ENCODE peak calls at places on chromosome 11, in eight cellular contexts. One of them, this sample, is unnamed.

GRCh38 chr11:17558916-17559315 is 11.9 kb downstream of the OTOG start:
- ATAC-seq in upper lobe of left lung: no peak
- ATAC-seq in body of pancreas: no peak
- ATAC-seq in left ventricle myocardium superior: no peak
- ATAC-seq in Panc1: no peak
- ATAC-seq in lower lobe of right lung: no peak
- ATAC-seq in Right ventricle myocardium superior: no peak
- ATAC-seq in right lobe of liver: no peak
- ATAC-seq in this sample: no peak

GRCh38 chr11:2426221-2426620 is 18.1 kb downstream of the TRPM5 start:
- ATAC-seq in left ventricle myocardium superior: no peak
- ATAC-seq in body of pancreas: no peak
- ATAC-seq in upper lobe of left lung: no peak
- ATAC-seq in right lobe of liver: no peak
- ATAC-seq in Panc1: no peak
- ATAC-seq in Right ventricle myocardium superior: no peak
- ATAC-seq in lower lobe of right lung: no peak
- ATAC-seq in this sample: no peak

GRCh38 chr11:45723421-45723820 is 58.0 kb upstream of the CHST1 start:
- ATAC-seq in Right ventricle myocardium superior: no peak
- ATAC-seq in Panc1: no peak
- ATAC-seq in right lobe of liver: no peak
- ATAC-seq in lower lobe of right lung: no peak
- ATAC-seq in left ventricle myocardium superior: no peak
- ATAC-seq in upper lobe of left lung: no peak
- ATAC-seq in body of pancreas: no peak
- ATAC-seq in this sample: no peak

GRCh38 chr11:105220175-105220574 is 80.6 kb upstream of the CARD18 start:
- ATAC-seq in lower lobe of right lung: peak; percentile 55
- ATAC-seq in right lobe of liver: peak; percentile 55
- ATAC-seq in body of pancreas: no peak
- ATAC-seq in left ventricle myocardium superior: peak; percentile 40
- ATAC-seq in Right ventricle myocardium superior: peak; percentile 48
- ATAC-seq in Panc1: no peak
- ATAC-seq in upper lobe of left lung: peak; percentile 71
- ATAC-seq in this sample: no peak

GRCh38 chr11:68164437-68164836 is 43.2 kb upstream of the CHKA start:
- ATAC-seq in body of pancreas: no peak
- ATAC-seq in right lobe of liver: no peak
- ATAC-seq in Panc1: peak; percentile 49
- ATAC-seq in left ventricle myocardium superior: no peak
- ATAC-seq in Right ventricle myocardium superior: no peak
- ATAC-seq in lower lobe of right lung: no peak
- ATAC-seq in upper lobe of left lung: no peak
- ATAC-seq in this sample: peak; percentile 53

GRCh38 chr11:65852508-65853248 is 5.3 kb downstream of the CFL1 start:
- ATAC-seq in upper lobe of left lung: no peak
- ATAC-seq in lower lobe of right lung: no peak
- ATAC-seq in body of pancreas: no peak
- ATAC-seq in Panc1: peak; percentile 13
- ATAC-seq in Right ventricle myocardium superior: no peak
- ATAC-seq in left ventricle myocardium superior: no peak
- ATAC-seq in right lobe of liver: no peak
- ATAC-seq in this sample: peak; percentile 0

GRCh38 chr11:102144357-102145342 is 34.4 kb downstream of the YAP1 start:
- ATAC-seq in body of pancreas: no peak
- ATAC-seq in upper lobe of left lung: no peak
- ATAC-seq in left ventricle myocardium superior: peak; percentile 75
- ATAC-seq in lower lobe of right lung: peak; percentile 77
- ATAC-seq in right lobe of liver: peak; percentile 86
- ATAC-seq in Right ventricle myocardium superior: peak; percentile 77
- ATAC-seq in Panc1: no peak
- ATAC-seq in this sample: peak; percentile 46

GRCh38 chr11:83691387-83692088 is 405.4 kb upstream of the CCDC90B start:
- ATAC-seq in left ventricle myocardium superior: peak; percentile 98
- ATAC-seq in Panc1: no peak
- ATAC-seq in lower lobe of right lung: peak; percentile 49
- ATAC-seq in right lobe of liver: peak; percentile 93
- ATAC-seq in body of pancreas: peak; percentile 94
- ATAC-seq in Right ventricle myocardium superior: peak; percentile 97
- ATAC-seq in upper lobe of left lung: peak; percentile 63
- ATAC-seq in this sample: no peak

GRCh38 chr11:62689421-62690183 is at the start of gene LRRN4CL:
- ATAC-seq in left ventricle myocardium superior: peak; percentile 89
- ATAC-seq in Right ventricle myocardium superior: peak; percentile 88
- ATAC-seq in right lobe of liver: no peak
- ATAC-seq in lower lobe of right lung: peak; percentile 46
- ATAC-seq in body of pancreas: peak; percentile 54
- ATAC-seq in upper lobe of left lung: peak; percentile 94
- ATAC-seq in Panc1: no peak
- ATAC-seq in this sample: peak; percentile 14

GRCh38 chr11:69148806-69149205 is 6.9 kb upstream of the SMIM38 start:
- ATAC-seq in upper lobe of left lung: no peak
- ATAC-seq in body of pancreas: no peak
- ATAC-seq in Right ventricle myocardium superior: no peak
- ATAC-seq in right lobe of liver: no peak
- ATAC-seq in left ventricle myocardium superior: no peak
- ATAC-seq in Panc1: no peak
- ATAC-seq in lower lobe of right lung: no peak
- ATAC-seq in this sample: no peak

GRCh38 chr11:11432621-11433319 is 79.7 kb upstream of the CSNK2A3 start:
- ATAC-seq in Panc1: no peak
- ATAC-seq in lower lobe of right lung: no peak
- ATAC-seq in left ventricle myocardium superior: no peak
- ATAC-seq in Right ventricle myocardium superior: no peak
- ATAC-seq in upper lobe of left lung: no peak
- ATAC-seq in body of pancreas: no peak
- ATAC-seq in right lobe of liver: no peak
- ATAC-seq in this sample: no peak

GRCh38 chr11:57484141-57484710 is 23.9 kb downstream of the RTN4RL2 start:
- ATAC-seq in upper lobe of left lung: no peak
- ATAC-seq in Panc1: no peak
- ATAC-seq in Right ventricle myocardium superior: no peak
- ATAC-seq in left ventricle myocardium superior: no peak
- ATAC-seq in right lobe of liver: no peak
- ATAC-seq in lower lobe of right lung: no peak
- ATAC-seq in body of pancreas: no peak
- ATAC-seq in this sample: no peak

GRCh38 chr11:66970808-66971442 is 4.2 kb upstream of the C11orf86 start:
- ATAC-seq in Right ventricle myocardium superior: peak; percentile 69
- ATAC-seq in Panc1: peak; percentile 81
- ATAC-seq in lower lobe of right lung: peak; percentile 92
- ATAC-seq in upper lobe of left lung: peak; percentile 96
- ATAC-seq in right lobe of liver: peak; percentile 93
- ATAC-seq in body of pancreas: peak; percentile 68
- ATAC-seq in left ventricle myocardium superior: peak; percentile 79
- ATAC-seq in this sample: peak; percentile 92

GRCh38 chr11:57203359-57203758 is 21.6 kb downstream of the LRRC55 start:
- ATAC-seq in Right ventricle myocardium superior: peak; percentile 83
- ATAC-seq in right lobe of liver: peak; percentile 73
- ATAC-seq in left ventricle myocardium superior: peak; percentile 87
- ATAC-seq in lower lobe of right lung: peak; percentile 71
- ATAC-seq in body of pancreas: peak; percentile 69
- ATAC-seq in upper lobe of left lung: peak; percentile 65
- ATAC-seq in Panc1: no peak
- ATAC-seq in this sample: no peak

GRCh38 chr11:104784684-104785460 is 113.4 kb downstream of the CASP12 start:
- ATAC-seq in right lobe of liver: no peak
- ATAC-seq in Panc1: no peak
- ATAC-seq in upper lobe of left lung: no peak
- ATAC-seq in Right ventricle myocardium superior: no peak
- ATAC-seq in lower lobe of right lung: no peak
- ATAC-seq in left ventricle myocardium superior: no peak
- ATAC-seq in body of pancreas: no peak
- ATAC-seq in this sample: no peak

GRCh38 chr11:78659326-78660319 is 85.0 kb upstream of the NARS2 start:
- ATAC-seq in left ventricle myocardium superior: no peak
- ATAC-seq in lower lobe of right lung: no peak
- ATAC-seq in upper lobe of left lung: no peak
- ATAC-seq in body of pancreas: peak; percentile 76
- ATAC-seq in Right ventricle myocardium superior: no peak
- ATAC-seq in Panc1: no peak
- ATAC-seq in right lobe of liver: peak; percentile 96
- ATAC-seq in this sample: no peak

GRCh38 chr11:46574656-46575055 is 19.2 kb downstream of the AMBRA1 start:
- ATAC-seq in right lobe of liver: no peak
- ATAC-seq in left ventricle myocardium superior: no peak
- ATAC-seq in Right ventricle myocardium superior: no peak
- ATAC-seq in body of pancreas: no peak
- ATAC-seq in Panc1: no peak
- ATAC-seq in lower lobe of right lung: no peak
- ATAC-seq in upper lobe of left lung: no peak
- ATAC-seq in this sample: no peak

GRCh38 chr11:127862406-127862805 is 725.0 kb downstream of the ETS1 start:
- ATAC-seq in right lobe of liver: no peak
- ATAC-seq in lower lobe of right lung: no peak
- ATAC-seq in Right ventricle myocardium superior: no peak
- ATAC-seq in left ventricle myocardium superior: no peak
- ATAC-seq in body of pancreas: no peak
- ATAC-seq in Panc1: no peak
- ATAC-seq in upper lobe of left lung: no peak
- ATAC-seq in this sample: no peak

GRCh38 chr11:82586581-82586980 is 147.1 kb downstream of the FAM181B start:
- ATAC-seq in Panc1: no peak
- ATAC-seq in right lobe of liver: no peak
- ATAC-seq in Right ventricle myocardium superior: no peak
- ATAC-seq in body of pancreas: no peak
- ATAC-seq in upper lobe of left lung: no peak
- ATAC-seq in left ventricle myocardium superior: no peak
- ATAC-seq in lower lobe of right lung: no peak
- ATAC-seq in this sample: no peak

GRCh38 chr11:61460986-61461385 is 31.1 kb downstream of the SDHAF2 start:
- ATAC-seq in right lobe of liver: peak; percentile 29
- ATAC-seq in body of pancreas: no peak
- ATAC-seq in Panc1: peak; percentile 34
- ATAC-seq in left ventricle myocardium superior: no peak
- ATAC-seq in lower lobe of right lung: no peak
- ATAC-seq in Right ventricle myocardium superior: no peak
- ATAC-seq in upper lobe of left lung: peak; percentile 44
- ATAC-seq in this sample: no peak

GRCh38 chr11:57567210-57567511 is 311 bp downstream of the UBE2L6 start:
- ATAC-seq in lower lobe of right lung: no peak
- ATAC-seq in Right ventricle myocardium superior: peak; percentile 18
- ATAC-seq in body of pancreas: no peak
- ATAC-seq in right lobe of liver: peak; percentile 25
- ATAC-seq in upper lobe of left lung: peak; percentile 25
- ATAC-seq in Panc1: peak; percentile 54
- ATAC-seq in left ventricle myocardium superior: peak; percentile 19
- ATAC-seq in this sample: peak; percentile 57

GRCh38 chr11:57459112-57460016 is 964 bp upstream of the RTN4RL2 start:
- ATAC-seq in upper lobe of left lung: peak; percentile 14
- ATAC-seq in Right ventricle myocardium superior: no peak
- ATAC-seq in right lobe of liver: peak; percentile 3
- ATAC-seq in Panc1: peak; percentile 24
- ATAC-seq in lower lobe of right lung: peak; percentile 25
- ATAC-seq in body of pancreas: no peak
- ATAC-seq in left ventricle myocardium superior: no peak
- ATAC-seq in this sample: peak; percentile 8

GRCh38 chr11:84157639-84158038 is 871.5 kb upstream of the CCDC90B start:
- ATAC-seq in Right ventricle myocardium superior: no peak
- ATAC-seq in right lobe of liver: no peak
- ATAC-seq in left ventricle myocardium superior: no peak
- ATAC-seq in lower lobe of right lung: no peak
- ATAC-seq in upper lobe of left lung: no peak
- ATAC-seq in Panc1: no peak
- ATAC-seq in body of pancreas: no peak
- ATAC-seq in this sample: no peak

GRCh38 chr11:115760528-115760837 is 256.3 kb upstream of the CADM1 start:
- ATAC-seq in lower lobe of right lung: peak; percentile 31
- ATAC-seq in upper lobe of left lung: peak; percentile 31
- ATAC-seq in body of pancreas: peak; percentile 50
- ATAC-seq in left ventricle myocardium superior: peak; percentile 66
- ATAC-seq in right lobe of liver: no peak
- ATAC-seq in Right ventricle myocardium superior: peak; percentile 70
- ATAC-seq in Panc1: no peak
- ATAC-seq in this sample: no peak

GRCh38 chr11:11701070-11701469 is 79.3 kb upstream of the GALNT18 start:
- ATAC-seq in body of pancreas: no peak
- ATAC-seq in Right ventricle myocardium superior: peak; percentile 92
- ATAC-seq in Panc1: no peak
- ATAC-seq in upper lobe of left lung: no peak
- ATAC-seq in right lobe of liver: no peak
- ATAC-seq in lower lobe of right lung: no peak
- ATAC-seq in left ventricle myocardium superior: peak; percentile 95
- ATAC-seq in this sample: no peak

This sample was measured in SK-N-SH treated with all-trans-retinoic acid at 6 μM for 48 hours.